ENCODE peak calls at places on chromosome 2, in nine cellular contexts. P, X, A, Z, G, H, F, O and C are unnamed samples.
A peak's percentile ranks its signal among the peaks of the same experiment; 100 is the strongest.

GRCh38 chr2:59909147-59909546 is 644.3 kb downstream of the BCL11A start:
- DNase-seq in P (no peak), X (no peak), A (no peak), Z (no peak), G (no peak), H (no peak), F (no peak), O (no peak), C (no peak)

GRCh38 chr2:205640713-205641112 is 41.6 kb upstream of the NRP2 start:
- DNase-seq in P (no peak), X (no peak), A (no peak), Z (no peak), G (no peak), H (no peak), F (no peak), O (no peak), C (no peak)

GRCh38 chr2:71513096-71513495 is 59.7 kb downstream of the DYSF start:
- DNase-seq in P (no peak), X (no peak), A (no peak), Z (no peak), G (no peak), H (no peak), F (no peak), O (no peak), C (no peak)

GRCh38 chr2:60533114-60534033 is 20.1 kb downstream of the BCL11A start:
- DNase-seq in P (no peak), X (no peak), A (no peak), Z (peak; percentile 75), G (no peak), H (no peak), F (no peak), O (no peak), C (no peak)

GRCh38 chr2:60979231-60979630 is 38.3 kb upstream of the PEX13 start:
- DNase-seq in P (no peak), X (no peak), A (no peak), Z (no peak), G (no peak), H (no peak), F (no peak), O (no peak), C (no peak)

GRCh38 chr2:7771781-7772180 is 854.6 kb downstream of the RNF144A start:
- DNase-seq in P (no peak), X (no peak), A (no peak), Z (no peak), G (no peak), H (no peak), F (no peak), O (no peak), C (no peak)

GRCh38 chr2:44623622-44624351 is 262.0 kb downstream of the CAMKMT start:
- DNase-seq in P (peak; percentile 19), X (no peak), A (no peak), Z (no peak), G (no peak), H (no peak), F (no peak), O (no peak), C (no peak)

GRCh38 chr2:170817247-170817998 is 736 bp downstream of the GAD1 start:
- DNase-seq in P (peak; percentile 57), X (no peak), A (no peak), Z (peak; percentile 29), G (no peak), H (no peak), F (no peak), O (peak; percentile 20), C (no peak)

GRCh38 chr2:171515672-171516298 is 6.5 kb upstream of the CYBRD1 start:
- DNase-seq in P (no peak), X (no peak), A (no peak), Z (peak; percentile 72), G (no peak), H (no peak), F (no peak), O (no peak), C (no peak)

GRCh38 chr2:120915670-120916069 is 180.0 kb downstream of the GLI2 start:
- DNase-seq in P (no peak), X (peak; percentile 68), A (no peak), Z (no peak), G (no peak), H (peak; percentile 42), F (no peak), O (no peak), C (no peak)

GRCh38 chr2:99442837-99443236 is 47.0 kb downstream of the REV1 start:
- DNase-seq in P (peak; percentile 38), X (no peak), A (no peak), Z (no peak), G (no peak), H (no peak), F (no peak), O (no peak), C (no peak)

GRCh38 chr2:190270298-190270697 is 49.3 kb downstream of the HIBCH start:
- DNase-seq in P (no peak), X (no peak), A (no peak), Z (peak; percentile 59), G (no peak), H (no peak), F (no peak), O (no peak), C (no peak)

GRCh38 chr2:210477496-210477895 is 937 bp upstream of the LANCL1 start:
- DNase-seq in P (peak; percentile 71), X (no peak), A (no peak), Z (peak; percentile 8), G (no peak), H (peak; percentile 48), F (no peak), O (no peak), C (no peak)

GRCh38 chr2:72115361-72116080 is 32.1 kb downstream of the CYP26B1 start:
- DNase-seq in P (no peak), X (peak; percentile 91), A (no peak), Z (peak; percentile 81), G (no peak), H (peak; percentile 88), F (peak; percentile 68), O (no peak), C (peak; percentile 45)

GRCh38 chr2:235026649-235027557 is 75.1 kb downstream of the SH3BP4 start:
- DNase-seq in P (peak; percentile 34), X (peak; percentile 94), A (no peak), Z (peak; percentile 59), G (peak; percentile 96), H (peak; percentile 88), F (no peak), O (peak; percentile 95), C (no peak)

DNA sequence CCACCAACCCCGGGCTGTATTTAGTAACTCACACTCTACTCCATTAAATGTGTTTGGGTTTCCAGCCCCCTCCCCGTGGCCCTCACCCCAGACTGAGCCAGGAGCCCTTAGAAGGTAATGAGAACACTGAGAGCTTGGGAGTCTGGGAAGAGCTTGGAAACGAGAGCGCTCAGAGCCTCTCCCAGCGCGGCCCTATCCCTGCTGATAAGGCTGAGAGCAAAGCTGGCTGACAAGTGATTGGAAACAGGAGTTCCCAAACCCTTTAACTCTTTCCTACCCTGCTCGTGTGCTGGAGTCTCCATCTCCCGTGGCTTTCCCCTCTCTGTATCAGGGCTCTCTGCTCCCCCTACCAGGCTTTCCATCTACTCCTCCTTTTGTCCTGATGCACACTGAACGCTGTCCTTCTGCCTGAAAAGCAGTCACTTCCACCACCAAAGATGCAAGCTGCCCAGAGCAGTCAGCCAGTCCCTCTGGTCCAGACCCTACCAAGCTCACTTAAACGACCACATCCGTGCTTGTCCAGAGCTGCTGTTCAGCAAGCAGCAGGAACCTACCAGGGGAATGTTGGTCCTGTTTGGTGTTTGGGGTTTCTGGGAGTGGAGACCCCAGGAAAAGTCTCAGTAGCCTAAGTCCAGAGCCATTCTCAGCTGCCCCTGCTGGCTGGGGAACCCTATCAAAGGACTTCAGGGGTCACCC is 100.0 kb upstream of the PKDCC start:
- DNase-seq in P (peak; percentile 64), X (no peak), A (no peak), Z (no peak), G (no peak), H (peak; percentile 85), F (no peak), O (no peak), C (no peak)
- H3K27ac ChIP-seq in P (peak overlapping the region; percentile 81), X (no peak overlapping the region), A (no peak overlapping the region), Z (no peak overlapping the region), G (no peak overlapping the region), H (peak overlapping the region; percentile 3), F (peak overlapping the region; percentile 36), O (no peak overlapping the region), C (no peak overlapping the region)

GRCh38 chr2:46963210-46963609 is 47.6 kb upstream of the MCFD2 start:
- DNase-seq in P (no peak), X (no peak), A (no peak), Z (no peak), G (no peak), H (no peak), F (no peak), O (no peak), C (no peak)
- H3K27ac ChIP-seq in P (no peak overlapping the region), X (no peak overlapping the region), A (no peak overlapping the region), Z (no peak overlapping the region), G (no peak overlapping the region), H (no peak overlapping the region), F (peak overlapping the region; percentile 81), O (no peak overlapping the region), C (peak overlapping the region; percentile 47)

DNA sequence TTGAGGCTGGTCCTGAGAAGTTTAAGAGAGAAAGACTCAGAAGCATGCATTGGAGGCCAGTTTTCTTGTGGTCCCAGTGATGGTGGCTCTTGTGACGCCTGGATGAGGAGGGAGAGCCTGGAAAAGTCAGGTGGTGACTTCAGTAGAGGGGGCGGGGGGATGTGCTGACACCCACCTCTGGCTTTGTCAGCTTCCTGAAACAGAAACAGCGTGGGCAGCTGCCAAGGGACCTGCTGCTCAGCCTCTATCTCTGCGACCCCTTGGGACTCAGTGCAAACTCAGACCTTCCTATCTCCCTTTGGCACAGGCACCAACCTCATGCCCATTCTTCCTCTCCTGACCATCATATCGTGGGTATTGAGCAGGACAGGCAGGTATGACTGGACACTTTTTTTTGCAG is 6.4 kb downstream of the TGFBRAP1 start:
- DNase-seq in P (no peak), X (no peak), A (no peak), Z (no peak), G (no peak), H (no peak), F (no peak), O (no peak), C (no peak)
- H3K27ac ChIP-seq in P (no peak overlapping the region), X (no peak overlapping the region), A (no peak overlapping the region), Z (no peak overlapping the region), G (no peak overlapping the region), H (no peak overlapping the region), F (no peak overlapping the region), O (no peak overlapping the region), C (no peak overlapping the region)

DNA sequence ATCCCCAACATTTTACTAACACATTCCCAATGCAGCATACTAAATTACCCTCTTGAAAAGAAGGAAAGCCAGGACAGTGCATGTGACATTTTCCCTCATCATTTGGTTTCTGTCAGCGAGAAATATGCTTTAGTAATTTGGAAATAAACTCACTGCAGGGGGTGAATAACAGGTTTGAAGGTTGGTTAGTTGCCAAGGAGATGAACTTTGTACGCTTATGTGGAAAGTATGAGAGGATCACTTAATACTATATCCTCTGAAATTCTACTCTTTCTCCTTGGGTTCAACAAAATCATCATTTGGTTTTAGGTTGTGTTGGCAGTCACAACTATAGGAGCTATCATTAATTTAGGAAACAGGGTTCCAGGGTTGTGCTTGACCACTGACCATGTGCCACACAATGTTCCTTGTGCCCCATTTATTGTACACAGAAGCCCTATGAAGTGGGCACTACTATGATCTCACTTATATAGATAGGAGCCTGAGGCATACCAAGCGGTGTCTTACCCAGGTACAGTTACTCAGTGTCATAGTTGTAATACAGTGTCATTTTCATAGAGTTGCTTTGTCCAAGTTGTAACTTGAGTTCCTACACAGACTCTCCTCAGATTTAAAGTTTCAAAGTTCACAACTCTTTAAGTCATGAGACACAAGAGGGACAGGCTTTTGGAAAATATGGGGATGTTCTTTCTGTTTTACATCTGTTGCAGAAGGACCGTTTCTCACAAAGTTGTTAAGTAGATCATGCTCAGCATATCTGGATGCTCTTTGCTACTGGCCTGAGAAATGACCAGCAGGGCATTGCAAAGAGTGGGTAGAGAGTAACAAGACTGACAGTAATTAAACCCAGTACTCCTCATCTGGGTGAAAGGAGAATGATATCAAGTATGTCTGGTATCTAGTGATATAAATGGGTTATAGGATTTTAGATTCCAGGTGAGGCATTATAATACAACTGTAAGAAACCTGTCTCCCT is 91.8 kb downstream of the MAP4K4 start:
- DNase-seq in P (no peak), X (no peak), A (no peak), Z (no peak), G (no peak), H (no peak), F (no peak), O (no peak), C (no peak)
- H3K27ac ChIP-seq in P (no peak overlapping the region), X (no peak overlapping the region), A (no peak overlapping the region), Z (no peak overlapping the region), G (no peak overlapping the region), H (no peak overlapping the region), F (peak overlapping the region; percentile 24), O (no peak overlapping the region), C (peak overlapping the region; percentile 8)